ENCODE peak calls at places on chromosomes 13 and 19, in seven cellular contexts. One of them, this sample, is unnamed.

GRCh38 chr19:5225486-5226345 is 114.9 kb downstream of the PTPRS start:
- DNase-seq in stimulated activated naive CD8-positive, alpha-beta T cell treated with anti-CD3 and anti-CD28 coated beads, Interleukin-15, amount 100 ng/mL, for 72 hours: no peak
- DNase-seq in epithelial cell of prostate: no peak
- DNase-seq in HL-60: no peak
- DNase-seq in activated B cell treated with CpG ODN at 0.5 μM for 24 hours: no peak
- DNase-seq in prostate gland: no peak
- DNase-seq in heart left ventricle: no peak
- DNase-seq in this sample: no peak

GRCh38 chr13:25177636-25178035 is 5.5 kb upstream of the AMER2 start:
- DNase-seq in stimulated activated naive CD8-positive, alpha-beta T cell treated with anti-CD3 and anti-CD28 coated beads, Interleukin-15, amount 100 ng/mL, for 72 hours: no peak
- DNase-seq in epithelial cell of prostate: no peak
- DNase-seq in HL-60: no peak
- DNase-seq in activated B cell treated with CpG ODN at 0.5 μM for 24 hours: no peak
- DNase-seq in prostate gland: no peak
- DNase-seq in heart left ventricle: no peak
- DNase-seq in this sample: no peak

GRCh38 chr19:38183227-38183914 is 40.7 kb downstream of the DPF1 start:
- DNase-seq in stimulated activated naive CD8-positive, alpha-beta T cell treated with anti-CD3 and anti-CD28 coated beads, Interleukin-15, amount 100 ng/mL, for 72 hours: no peak
- DNase-seq in epithelial cell of prostate: no peak
- DNase-seq in HL-60: no peak
- DNase-seq in activated B cell treated with CpG ODN at 0.5 μM for 24 hours: no peak
- DNase-seq in prostate gland: no peak
- DNase-seq in heart left ventricle: peak
- DNase-seq in this sample: no peak

GRCh38 chr13:25468330-25469178 is 96.8 kb downstream of the ATP8A2 start:
- DNase-seq in stimulated activated naive CD8-positive, alpha-beta T cell treated with anti-CD3 and anti-CD28 coated beads, Interleukin-15, amount 100 ng/mL, for 72 hours: peak
- DNase-seq in epithelial cell of prostate: no peak
- DNase-seq in HL-60: no peak
- DNase-seq in activated B cell treated with CpG ODN at 0.5 μM for 24 hours: no peak
- DNase-seq in prostate gland: no peak
- DNase-seq in heart left ventricle: no peak
- DNase-seq in this sample: no peak

GRCh38 chr19:3431760-3432397 is 48.4 kb downstream of the SMIM24 start:
- DNase-seq in stimulated activated naive CD8-positive, alpha-beta T cell treated with anti-CD3 and anti-CD28 coated beads, Interleukin-15, amount 100 ng/mL, for 72 hours: no peak
- DNase-seq in epithelial cell of prostate: no peak
- DNase-seq in HL-60: no peak
- DNase-seq in activated B cell treated with CpG ODN at 0.5 μM for 24 hours: no peak
- DNase-seq in prostate gland: no peak
- DNase-seq in heart left ventricle: no peak
- DNase-seq in this sample: no peak

GRCh38 chr13:110131424-110131823 is 175.5 kb downstream of the COL4A1 start:
- DNase-seq in stimulated activated naive CD8-positive, alpha-beta T cell treated with anti-CD3 and anti-CD28 coated beads, Interleukin-15, amount 100 ng/mL, for 72 hours: no peak
- DNase-seq in epithelial cell of prostate: no peak
- DNase-seq in HL-60: no peak
- DNase-seq in activated B cell treated with CpG ODN at 0.5 μM for 24 hours: no peak
- DNase-seq in prostate gland: no peak
- DNase-seq in heart left ventricle: no peak
- DNase-seq in this sample: no peak

GRCh38 chr19:47494729-47495128 is 10.7 kb upstream of the KPTN start:
- DNase-seq in stimulated activated naive CD8-positive, alpha-beta T cell treated with anti-CD3 and anti-CD28 coated beads, Interleukin-15, amount 100 ng/mL, for 72 hours: no peak
- DNase-seq in epithelial cell of prostate: no peak
- DNase-seq in HL-60: no peak
- DNase-seq in activated B cell treated with CpG ODN at 0.5 μM for 24 hours: no peak
- DNase-seq in prostate gland: no peak
- DNase-seq in heart left ventricle: no peak
- DNase-seq in this sample: no peak

GRCh38 chr13:114211446-114211845 is 23.3 kb upstream of the CDC16 start:
- DNase-seq in stimulated activated naive CD8-positive, alpha-beta T cell treated with anti-CD3 and anti-CD28 coated beads, Interleukin-15, amount 100 ng/mL, for 72 hours: no peak
- DNase-seq in epithelial cell of prostate: no peak
- DNase-seq in HL-60: no peak
- DNase-seq in activated B cell treated with CpG ODN at 0.5 μM for 24 hours: no peak
- DNase-seq in prostate gland: no peak
- DNase-seq in heart left ventricle: no peak
- DNase-seq in this sample: no peak

GRCh38 chr13:102609696-102610095 is 12.9 kb downstream of the TPP2 start:
- DNase-seq in stimulated activated naive CD8-positive, alpha-beta T cell treated with anti-CD3 and anti-CD28 coated beads, Interleukin-15, amount 100 ng/mL, for 72 hours: peak
- DNase-seq in epithelial cell of prostate: no peak
- DNase-seq in HL-60: no peak
- DNase-seq in activated B cell treated with CpG ODN at 0.5 μM for 24 hours: no peak
- DNase-seq in prostate gland: no peak
- DNase-seq in heart left ventricle: no peak
- DNase-seq in this sample: no peak

GRCh38 chr13:36630181-36630806 is 43.5 kb upstream of the SERTM1 start:
- DNase-seq in stimulated activated naive CD8-positive, alpha-beta T cell treated with anti-CD3 and anti-CD28 coated beads, Interleukin-15, amount 100 ng/mL, for 72 hours: no peak
- DNase-seq in epithelial cell of prostate: no peak
- DNase-seq in HL-60: no peak
- DNase-seq in activated B cell treated with CpG ODN at 0.5 μM for 24 hours: no peak
- DNase-seq in prostate gland: no peak
- DNase-seq in heart left ventricle: no peak
- DNase-seq in this sample: no peak

GRCh38 chr19:30073152-30074000 is 131.3 kb downstream of the URI1 start:
- DNase-seq in stimulated activated naive CD8-positive, alpha-beta T cell treated with anti-CD3 and anti-CD28 coated beads, Interleukin-15, amount 100 ng/mL, for 72 hours: no peak
- DNase-seq in epithelial cell of prostate: no peak
- DNase-seq in HL-60: no peak
- DNase-seq in activated B cell treated with CpG ODN at 0.5 μM for 24 hours: no peak
- DNase-seq in prostate gland: no peak
- DNase-seq in heart left ventricle: no peak
- DNase-seq in this sample: no peak

GRCh38 chr19:57477191-57478008 is at the start of gene ZNF772:
- DNase-seq in stimulated activated naive CD8-positive, alpha-beta T cell treated with anti-CD3 and anti-CD28 coated beads, Interleukin-15, amount 100 ng/mL, for 72 hours: peak
- DNase-seq in epithelial cell of prostate: peak
- DNase-seq in HL-60: peak
- DNase-seq in activated B cell treated with CpG ODN at 0.5 μM for 24 hours: peak
- DNase-seq in prostate gland: peak
- DNase-seq in heart left ventricle: peak
- DNase-seq in this sample: peak

GRCh38 chr13:83414393-83414792 is 467.9 kb downstream of the SLITRK1 start:
- DNase-seq in stimulated activated naive CD8-positive, alpha-beta T cell treated with anti-CD3 and anti-CD28 coated beads, Interleukin-15, amount 100 ng/mL, for 72 hours: no peak
- DNase-seq in epithelial cell of prostate: no peak
- DNase-seq in HL-60: no peak
- DNase-seq in activated B cell treated with CpG ODN at 0.5 μM for 24 hours: no peak
- DNase-seq in prostate gland: no peak
- DNase-seq in heart left ventricle: no peak
- DNase-seq in this sample: no peak

GRCh38 chr13:22463089-22463488 is 717.7 kb upstream of the SGCG start:
- DNase-seq in stimulated activated naive CD8-positive, alpha-beta T cell treated with anti-CD3 and anti-CD28 coated beads, Interleukin-15, amount 100 ng/mL, for 72 hours: no peak
- DNase-seq in epithelial cell of prostate: no peak
- DNase-seq in HL-60: no peak
- DNase-seq in activated B cell treated with CpG ODN at 0.5 μM for 24 hours: no peak
- DNase-seq in prostate gland: no peak
- DNase-seq in heart left ventricle: no peak
- DNase-seq in this sample: no peak

GRCh38 chr13:73913043-73913740 is 221.0 kb downstream of the KLF12 start:
- DNase-seq in stimulated activated naive CD8-positive, alpha-beta T cell treated with anti-CD3 and anti-CD28 coated beads, Interleukin-15, amount 100 ng/mL, for 72 hours: no peak
- DNase-seq in epithelial cell of prostate: peak
- DNase-seq in HL-60: no peak
- DNase-seq in activated B cell treated with CpG ODN at 0.5 μM for 24 hours: no peak
- DNase-seq in prostate gland: no peak
- DNase-seq in heart left ventricle: no peak
- DNase-seq in this sample: no peak

GRCh38 chr19:21023901-21024300 is 3.4 kb downstream of the ZNF430 start:
- DNase-seq in stimulated activated naive CD8-positive, alpha-beta T cell treated with anti-CD3 and anti-CD28 coated beads, Interleukin-15, amount 100 ng/mL, for 72 hours: no peak
- DNase-seq in epithelial cell of prostate: peak
- DNase-seq in HL-60: no peak
- DNase-seq in activated B cell treated with CpG ODN at 0.5 μM for 24 hours: no peak
- DNase-seq in prostate gland: no peak
- DNase-seq in heart left ventricle: no peak
- DNase-seq in this sample: no peak

GRCh38 chr19:49779731-49780578 is 13.2 kb downstream of the AP2A1 start:
- DNase-seq in stimulated activated naive CD8-positive, alpha-beta T cell treated with anti-CD3 and anti-CD28 coated beads, Interleukin-15, amount 100 ng/mL, for 72 hours: no peak
- DNase-seq in epithelial cell of prostate: no peak
- DNase-seq in HL-60: peak
- DNase-seq in activated B cell treated with CpG ODN at 0.5 μM for 24 hours: no peak
- DNase-seq in prostate gland: no peak
- DNase-seq in heart left ventricle: no peak
- DNase-seq in this sample: no peak

GRCh38 chr13:45482571-45483173 is 17.9 kb downstream of the COG3 start:
- DNase-seq in stimulated activated naive CD8-positive, alpha-beta T cell treated with anti-CD3 and anti-CD28 coated beads, Interleukin-15, amount 100 ng/mL, for 72 hours: no peak
- DNase-seq in epithelial cell of prostate: no peak
- DNase-seq in HL-60: no peak
- DNase-seq in activated B cell treated with CpG ODN at 0.5 μM for 24 hours: no peak
- DNase-seq in prostate gland: no peak
- DNase-seq in heart left ventricle: no peak
- DNase-seq in this sample: no peak

GRCh38 chr13:27822873-27823311 is 30.6 kb downstream of the GSX1 start:
- DNase-seq in stimulated activated naive CD8-positive, alpha-beta T cell treated with anti-CD3 and anti-CD28 coated beads, Interleukin-15, amount 100 ng/mL, for 72 hours: no peak
- DNase-seq in epithelial cell of prostate: no peak
- DNase-seq in HL-60: no peak
- DNase-seq in activated B cell treated with CpG ODN at 0.5 μM for 24 hours: no peak
- DNase-seq in prostate gland: no peak
- DNase-seq in heart left ventricle: no peak
- DNase-seq in this sample: no peak

GRCh38 chr19:55440411-55441105 is 2.5 kb downstream of the SHISA7 start:
- DNase-seq in stimulated activated naive CD8-positive, alpha-beta T cell treated with anti-CD3 and anti-CD28 coated beads, Interleukin-15, amount 100 ng/mL, for 72 hours: no peak
- DNase-seq in epithelial cell of prostate: no peak
- DNase-seq in HL-60: no peak
- DNase-seq in activated B cell treated with CpG ODN at 0.5 μM for 24 hours: no peak
- DNase-seq in prostate gland: no peak
- DNase-seq in heart left ventricle: no peak
- DNase-seq in this sample: no peak

GRCh38 chr19:10812902-10813404 is 23.1 kb downstream of the TMED1 start:
- DNase-seq in stimulated activated naive CD8-positive, alpha-beta T cell treated with anti-CD3 and anti-CD28 coated beads, Interleukin-15, amount 100 ng/mL, for 72 hours: no peak
- DNase-seq in epithelial cell of prostate: no peak
- DNase-seq in HL-60: peak
- DNase-seq in activated B cell treated with CpG ODN at 0.5 μM for 24 hours: no peak
- DNase-seq in prostate gland: no peak
- DNase-seq in heart left ventricle: peak
- DNase-seq in this sample: peak

GRCh38 chr13:113833111-113833830 is 30.6 kb downstream of the GAS6 start:
- DNase-seq in stimulated activated naive CD8-positive, alpha-beta T cell treated with anti-CD3 and anti-CD28 coated beads, Interleukin-15, amount 100 ng/mL, for 72 hours: no peak
- DNase-seq in epithelial cell of prostate: no peak
- DNase-seq in HL-60: no peak
- DNase-seq in activated B cell treated with CpG ODN at 0.5 μM for 24 hours: no peak
- DNase-seq in prostate gland: no peak
- DNase-seq in heart left ventricle: peak
- DNase-seq in this sample: no peak

GRCh38 chr13:40755082-40755755 is 15.8 kb downstream of the MRPS31 start:
- DNase-seq in stimulated activated naive CD8-positive, alpha-beta T cell treated with anti-CD3 and anti-CD28 coated beads, Interleukin-15, amount 100 ng/mL, for 72 hours: no peak
- DNase-seq in epithelial cell of prostate: no peak
- DNase-seq in HL-60: no peak
- DNase-seq in activated B cell treated with CpG ODN at 0.5 μM for 24 hours: no peak
- DNase-seq in prostate gland: no peak
- DNase-seq in heart left ventricle: no peak
- DNase-seq in this sample: no peak

GRCh38 chr13:34085199-34085598 is 267.2 kb downstream of the RFC3 start:
- DNase-seq in stimulated activated naive CD8-positive, alpha-beta T cell treated with anti-CD3 and anti-CD28 coated beads, Interleukin-15, amount 100 ng/mL, for 72 hours: no peak
- DNase-seq in epithelial cell of prostate: no peak
- DNase-seq in HL-60: no peak
- DNase-seq in activated B cell treated with CpG ODN at 0.5 μM for 24 hours: no peak
- DNase-seq in prostate gland: no peak
- DNase-seq in heart left ventricle: no peak
- DNase-seq in this sample: no peak

GRCh38 chr13:113422790-113423189 is 30.5 kb downstream of the ADPRHL1 start:
- DNase-seq in stimulated activated naive CD8-positive, alpha-beta T cell treated with anti-CD3 and anti-CD28 coated beads, Interleukin-15, amount 100 ng/mL, for 72 hours: no peak
- DNase-seq in epithelial cell of prostate: no peak
- DNase-seq in HL-60: no peak
- DNase-seq in activated B cell treated with CpG ODN at 0.5 μM for 24 hours: no peak
- DNase-seq in prostate gland: no peak
- DNase-seq in heart left ventricle: peak
- DNase-seq in this sample: no peak

GRCh38 chr19:17795495-17795856 is 538 bp downstream of the B3GNT3 start:
- DNase-seq in stimulated activated naive CD8-positive, alpha-beta T cell treated with anti-CD3 and anti-CD28 coated beads, Interleukin-15, amount 100 ng/mL, for 72 hours: no peak
- DNase-seq in epithelial cell of prostate: no peak
- DNase-seq in HL-60: no peak
- DNase-seq in activated B cell treated with CpG ODN at 0.5 μM for 24 hours: no peak
- DNase-seq in prostate gland: no peak
- DNase-seq in heart left ventricle: no peak
- DNase-seq in this sample: no peak

GRCh38 chr19:31421856-31422255 is 72.6 kb upstream of the TSHZ3 start:
- DNase-seq in stimulated activated naive CD8-positive, alpha-beta T cell treated with anti-CD3 and anti-CD28 coated beads, Interleukin-15, amount 100 ng/mL, for 72 hours: no peak
- DNase-seq in epithelial cell of prostate: no peak
- DNase-seq in HL-60: no peak
- DNase-seq in activated B cell treated with CpG ODN at 0.5 μM for 24 hours: no peak
- DNase-seq in prostate gland: no peak
- DNase-seq in heart left ventricle: no peak
- DNase-seq in this sample: no peak

GRCh38 chr13:98923641-98924397 is 54.0 kb downstream of the DOCK9 start:
- DNase-seq in stimulated activated naive CD8-positive, alpha-beta T cell treated with anti-CD3 and anti-CD28 coated beads, Interleukin-15, amount 100 ng/mL, for 72 hours: no peak
- DNase-seq in epithelial cell of prostate: no peak
- DNase-seq in HL-60: no peak
- DNase-seq in activated B cell treated with CpG ODN at 0.5 μM for 24 hours: no peak
- DNase-seq in prostate gland: peak
- DNase-seq in heart left ventricle: no peak
- DNase-seq in this sample: no peak

GRCh38 chr19:35309481-35310279 is 17.7 kb downstream of the MAG start:
- DNase-seq in stimulated activated naive CD8-positive, alpha-beta T cell treated with anti-CD3 and anti-CD28 coated beads, Interleukin-15, amount 100 ng/mL, for 72 hours: no peak
- DNase-seq in epithelial cell of prostate: no peak
- DNase-seq in HL-60: no peak
- DNase-seq in activated B cell treated with CpG ODN at 0.5 μM for 24 hours: no peak
- DNase-seq in prostate gland: no peak
- DNase-seq in heart left ventricle: peak
- DNase-seq in this sample: no peak

GRCh38 chr13:51923983-51924539 is 62.3 kb downstream of the CCDC70 start:
- DNase-seq in stimulated activated naive CD8-positive, alpha-beta T cell treated with anti-CD3 and anti-CD28 coated beads, Interleukin-15, amount 100 ng/mL, for 72 hours: peak
- DNase-seq in epithelial cell of prostate: no peak
- DNase-seq in HL-60: no peak
- DNase-seq in activated B cell treated with CpG ODN at 0.5 μM for 24 hours: no peak
- DNase-seq in prostate gland: no peak
- DNase-seq in heart left ventricle: no peak
- DNase-seq in this sample: no peak

GRCh38 chr13:44280461-44280860 is 93.2 kb upstream of the SERP2 start:
- DNase-seq in stimulated activated naive CD8-positive, alpha-beta T cell treated with anti-CD3 and anti-CD28 coated beads, Interleukin-15, amount 100 ng/mL, for 72 hours: no peak
- DNase-seq in epithelial cell of prostate: no peak
- DNase-seq in HL-60: no peak
- DNase-seq in activated B cell treated with CpG ODN at 0.5 μM for 24 hours: no peak
- DNase-seq in prostate gland: no peak
- DNase-seq in heart left ventricle: no peak
- DNase-seq in this sample: no peak

GRCh38 chr13:87671031-87671823 is at the start of gene SLITRK5:
- DNase-seq in stimulated activated naive CD8-positive, alpha-beta T cell treated with anti-CD3 and anti-CD28 coated beads, Interleukin-15, amount 100 ng/mL, for 72 hours: peak
- DNase-seq in epithelial cell of prostate: peak
- DNase-seq in HL-60: peak
- DNase-seq in activated B cell treated with CpG ODN at 0.5 μM for 24 hours: peak
- DNase-seq in prostate gland: peak
- DNase-seq in heart left ventricle: peak
- DNase-seq in this sample: peak

GRCh38 chr13:91195789-91196188 is 151.7 kb upstream of the MIR17HG start:
- DNase-seq in stimulated activated naive CD8-positive, alpha-beta T cell treated with anti-CD3 and anti-CD28 coated beads, Interleukin-15, amount 100 ng/mL, for 72 hours: no peak
- DNase-seq in epithelial cell of prostate: no peak
- DNase-seq in HL-60: no peak
- DNase-seq in activated B cell treated with CpG ODN at 0.5 μM for 24 hours: no peak
- DNase-seq in prostate gland: no peak
- DNase-seq in heart left ventricle: no peak
- DNase-seq in this sample: no peak

GRCh38 chr19:17579523-17580244 is 24.2 kb downstream of the COLGALT1 start:
- DNase-seq in stimulated activated naive CD8-positive, alpha-beta T cell treated with anti-CD3 and anti-CD28 coated beads, Interleukin-15, amount 100 ng/mL, for 72 hours: no peak
- DNase-seq in epithelial cell of prostate: no peak
- DNase-seq in HL-60: no peak
- DNase-seq in activated B cell treated with CpG ODN at 0.5 μM for 24 hours: peak
- DNase-seq in prostate gland: no peak
- DNase-seq in heart left ventricle: peak
- DNase-seq in this sample: no peak

GRCh38 chr13:96967248-96967745 is 27.0 kb downstream of the OXGR1 start:
- DNase-seq in stimulated activated naive CD8-positive, alpha-beta T cell treated with anti-CD3 and anti-CD28 coated beads, Interleukin-15, amount 100 ng/mL, for 72 hours: no peak
- DNase-seq in epithelial cell of prostate: no peak
- DNase-seq in HL-60: no peak
- DNase-seq in activated B cell treated with CpG ODN at 0.5 μM for 24 hours: no peak
- DNase-seq in prostate gland: no peak
- DNase-seq in heart left ventricle: no peak
- DNase-seq in this sample: no peak